ENCODE peak calls at places on chromosomes 1 and 21, in eight cellular contexts. H, X, M, W, J, R, B and T are unnamed samples.

GRCh38 chr1:26693557-26694184 is 2.1 kb upstream of the ARID1A start:
- DNase-seq in H (no peak), X (no peak), M (no peak), W (no peak), J (no peak), R (no peak), B (no peak), T (no peak)

GRCh38 chr1:40820911-40821693 is 37.5 kb downstream of the KCNQ4 start:
- DNase-seq in H (no peak), X (peak), M (no peak), W (no peak), J (peak), R (no peak), B (no peak), T (no peak)

GRCh38 chr1:209620484-209620879 is 31.7 kb downstream of the LAMB3 start:
- DNase-seq in H (no peak), X (no peak), M (no peak), W (no peak), J (no peak), R (no peak), B (no peak), T (no peak)

GRCh38 chr1:1780598-1781525 is 2.6 kb upstream of the NADK start:
- DNase-seq in H (no peak), X (peak), M (no peak), W (no peak), J (no peak), R (no peak), B (no peak), T (no peak)

GRCh38 chr21:16425297-16425696 is 695.5 kb downstream of the USP25 start:
- DNase-seq in H (no peak), X (no peak), M (peak), W (no peak), J (no peak), R (no peak), B (no peak), T (no peak)

GRCh38 chr1:8943516-8943896 is 2.2 kb upstream of the CA6 start:
- DNase-seq in H (peak), X (no peak), M (peak), W (no peak), J (no peak), R (no peak), B (no peak), T (no peak)

GRCh38 chr1:236163460-236164153 is 21.3 kb downstream of the GPR137B start:
- DNase-seq in H (no peak), X (no peak), M (no peak), W (no peak), J (no peak), R (no peak), B (no peak), T (no peak)

GRCh38 chr1:182602945-182603645 is 1.1 kb downstream of the RGS16 start:
- DNase-seq in H (no peak), X (no peak), M (no peak), W (no peak), J (no peak), R (no peak), B (no peak), T (no peak)

GRCh38 chr1:172946814-172947507 is 103.8 kb downstream of the TNFSF18 start:
- DNase-seq in H (no peak), X (no peak), M (peak), W (no peak), J (no peak), R (no peak), B (no peak), T (no peak)

GRCh38 chr1:205480349-205481278 is 23.9 kb upstream of the CDK18 start:
- DNase-seq in H (no peak), X (no peak), M (no peak), W (no peak), J (no peak), R (no peak), B (no peak), T (no peak)

GRCh38 chr1:220803401-220804201 is 16.9 kb downstream of the MTARC1 start:
- DNase-seq in H (peak), X (peak), M (peak), W (no peak), J (peak), R (no peak), B (no peak), T (no peak)

GRCh38 chr21:37914211-37914900 is 1.9 kb downstream of the KCNJ6 start:
- DNase-seq in H (peak), X (peak), M (no peak), W (no peak), J (peak), R (no peak), B (no peak), T (no peak)

GRCh38 chr21:37074195-37074510 is 1.1 kb downstream of the TTC3 start:
- DNase-seq in H (peak), X (peak), M (no peak), W (no peak), J (no peak), R (no peak), B (no peak), T (no peak)

DNA sequence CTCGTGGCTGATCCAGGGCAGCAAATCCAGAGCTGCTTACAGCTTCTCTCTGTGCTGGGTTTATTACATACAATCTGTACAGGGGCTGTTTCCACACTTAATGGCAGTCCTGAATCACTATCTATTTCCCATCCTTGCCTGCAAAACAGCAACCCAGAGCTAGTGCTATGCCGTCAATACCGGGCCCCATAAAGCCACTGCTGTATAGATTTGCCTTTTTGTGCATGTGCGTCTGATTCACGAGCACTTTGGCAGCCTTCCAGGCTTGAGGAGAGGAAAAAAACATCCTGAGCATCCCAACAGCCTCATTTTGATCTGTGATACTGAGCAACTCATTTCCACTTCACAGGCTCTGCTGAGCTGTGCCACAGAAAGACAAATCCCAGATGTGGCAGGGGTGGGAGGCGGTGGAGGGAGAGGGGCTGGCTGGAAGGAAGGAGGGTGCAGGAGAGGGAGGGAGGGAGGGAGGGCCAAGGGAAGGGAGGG is 65.2 kb upstream of the TARBP1 start:
- DNase-seq in H (no peak), X (peak), M (peak), W (no peak), J (peak), R (peak), B (peak), T (no peak)
- TF ChIP-seq POLR2AphosphoS5 in H (no peak), X (peak), M (no peak), W (no peak), J (no peak), R (no peak), B (peak), T (peak)

GRCh38 chr1:151157067-151157531 is 650 bp downstream of the TNFAIP8L2 start:
- DNase-seq in H (no peak), X (no peak), M (no peak), W (no peak), J (no peak), R (no peak), B (peak), T (no peak)
- TF ChIP-seq POLR2AphosphoS5 in H (no peak), X (no peak), M (no peak), W (peak), J (no peak), R (no peak), B (no peak), T (no peak)

DNA sequence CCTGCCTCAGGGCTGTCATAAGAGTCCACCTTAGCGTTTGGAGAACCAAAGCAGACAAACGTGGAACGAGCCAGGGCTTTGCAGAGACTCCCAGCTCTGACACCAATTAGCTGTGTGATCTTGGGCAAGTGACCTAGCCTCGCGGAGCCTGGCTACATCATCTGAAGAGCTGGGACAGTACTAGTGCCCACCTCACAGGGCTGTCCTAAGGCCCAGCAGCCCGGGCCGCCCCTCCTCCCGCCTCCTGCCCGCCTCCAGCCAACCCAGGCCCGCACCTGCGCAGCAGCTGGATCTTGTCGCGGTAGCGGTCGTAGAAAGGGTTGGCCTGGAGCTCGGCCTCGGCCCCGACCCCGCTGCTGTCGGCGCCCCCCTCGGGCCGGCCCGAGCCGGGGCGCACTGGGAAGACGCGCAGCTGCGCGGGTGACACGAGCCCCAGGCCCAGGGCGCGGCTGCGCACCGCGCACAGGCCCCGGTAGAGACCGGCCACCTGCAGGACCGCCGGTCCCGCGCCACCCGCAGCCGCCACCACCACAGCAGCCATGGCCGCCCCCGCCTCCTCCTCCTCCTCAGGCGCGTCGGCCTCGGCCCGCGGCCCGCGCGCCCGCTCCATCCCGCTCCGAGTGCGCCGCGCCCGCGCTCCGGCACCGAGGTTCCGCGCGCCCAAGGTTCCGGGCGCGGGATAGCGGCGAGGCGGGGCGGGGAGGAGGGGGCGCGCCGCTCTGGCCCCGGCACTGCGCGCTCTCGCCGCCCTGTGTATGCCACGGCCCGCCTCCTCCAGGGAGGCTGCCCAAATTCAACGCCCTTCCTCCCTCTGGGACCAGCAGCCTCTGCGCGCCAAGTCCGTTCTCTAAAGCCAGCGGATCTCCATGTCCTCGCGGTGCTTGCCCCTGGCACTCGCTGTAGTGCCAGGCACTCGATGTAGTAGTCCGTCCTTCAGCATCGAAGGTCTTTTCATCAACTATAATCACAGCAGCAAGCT is at the start of gene ATPAF1:
- DNase-seq in H (peak), X (peak), M (peak), W (peak), J (peak), R (peak), B (peak), T (no peak)
- TF ChIP-seq POLR2AphosphoS5 in H (peak), X (peak), M (peak), W (peak), J (peak), R (no peak), B (no peak), T (peak)

GRCh38 chr1:66434096-66434495 is 99.9 kb upstream of the SGIP1 start:
- DNase-seq in H (no peak), X (no peak), M (no peak), W (no peak), J (no peak), R (no peak), B (no peak), T (no peak)
- TF ChIP-seq POLR2AphosphoS5 in H (no peak), X (no peak), M (no peak), W (no peak), J (no peak), R (no peak), B (no peak), T (no peak)

DNA sequence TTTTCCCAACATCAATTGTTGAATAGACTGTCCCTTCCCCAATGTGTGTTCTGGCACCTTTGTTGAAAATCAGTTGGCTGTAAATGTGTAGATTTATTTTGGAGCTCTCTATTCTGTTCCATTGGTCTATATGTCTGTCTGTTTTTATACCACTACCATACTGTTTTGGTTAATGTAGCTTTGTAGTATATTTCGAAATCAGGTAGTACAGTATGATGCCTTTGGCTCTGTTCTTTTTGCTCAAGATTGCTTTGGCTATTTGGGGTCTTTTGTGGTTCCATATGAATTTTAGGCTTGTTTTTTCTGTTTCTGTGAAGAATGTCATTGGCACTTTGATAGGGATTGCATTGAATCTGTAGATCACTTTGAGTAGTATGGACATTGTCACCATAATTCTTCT is 8.1 kb downstream of the ACOT11 start:
- DNase-seq in H (no peak), X (no peak), M (no peak), W (no peak), J (no peak), R (no peak), B (no peak), T (no peak)
- TF ChIP-seq POLR2AphosphoS5 in H (no peak), X (no peak), M (no peak), W (no peak), J (no peak), R (no peak), B (no peak), T (no peak)

GRCh38 chr1:114746450-114747121 is 11.2 kb downstream of the CSDE1 start:
- DNase-seq in H (no peak), X (no peak), M (no peak), W (no peak), J (no peak), R (no peak), B (no peak), T (no peak)
- TF ChIP-seq POLR2AphosphoS5 in H (no peak), X (no peak), M (no peak), W (no peak), J (no peak), R (no peak), B (no peak), T (no peak)